ENCODE peak calls at places on chromosomes 2 and 18, in seven cellular contexts. M, C, S, F, H, A and N are unnamed samples.

GRCh38 chr2:15706986-15707632 is 115.4 kb downstream of the DDX1 start:
- DNase-seq in M (no peak), C (no peak), S (no peak), F (no peak), H (no peak), A (no peak), N (no peak)

GRCh38 chr2:47155091-47155876 is at the start of gene STPG4:
- DNase-seq in M (no peak), C (no peak), S (no peak), F (no peak), H (no peak), A (no peak), N (no peak)

GRCh38 chr18:31657823-31658669 is 26.3 kb downstream of the B4GALT6 start:
- DNase-seq in M (no peak), C (no peak), S (peak), F (peak), H (no peak), A (no peak), N (no peak)

GRCh38 chr2:9655441-9656269 is 24.9 kb upstream of the YWHAQ start:
- DNase-seq in M (no peak), C (no peak), S (no peak), F (peak), H (peak), A (no peak), N (no peak)

GRCh38 chr2:67954125-67954748 is 108.6 kb downstream of the C1D start:
- DNase-seq in M (no peak), C (no peak), S (no peak), F (no peak), H (no peak), A (no peak), N (no peak)

GRCh38 chr18:8703781-8704301 is 1.5 kb upstream of the MTCL1 start:
- DNase-seq in M (no peak), C (no peak), S (no peak), F (no peak), H (no peak), A (no peak), N (no peak)

GRCh38 chr2:157418215-157418614 is 25.7 kb downstream of the CYTIP start:
- DNase-seq in M (no peak), C (no peak), S (no peak), F (no peak), H (no peak), A (no peak), N (no peak)

GRCh38 chr2:147177449-147177848 is 667.4 kb upstream of the ACVR2A start:
- DNase-seq in M (no peak), C (no peak), S (no peak), F (no peak), H (peak), A (no peak), N (no peak)

GRCh38 chr2:127330753-127331152 is 36.8 kb upstream of the ERCC3 start:
- DNase-seq in M (no peak), C (no peak), S (no peak), F (no peak), H (no peak), A (no peak), N (no peak)

GRCh38 chr2:235445116-235445515 is 48.7 kb upstream of the AGAP1 start:
- DNase-seq in M (no peak), C (no peak), S (no peak), F (no peak), H (no peak), A (no peak), N (no peak)

GRCh38 chr2:66862871-66863650 is 428.1 kb downstream of the MEIS1 start:
- DNase-seq in M (no peak), C (no peak), S (no peak), F (peak), H (peak), A (no peak), N (no peak)

GRCh38 chr2:98560256-98560771 is 48.0 kb downstream of the COA5 start:
- DNase-seq in M (no peak), C (no peak), S (no peak), F (peak), H (peak), A (peak), N (no peak)

GRCh38 chr18:48942554-48943261 is 8.1 kb downstream of the SMAD7 start:
- DNase-seq in M (peak), C (peak), S (no peak), F (peak), H (peak), A (no peak), N (no peak)

GRCh38 chr2:233455006-233455405 is 100.7 kb downstream of the DGKD start:
- DNase-seq in M (no peak), C (no peak), S (no peak), F (no peak), H (no peak), A (peak), N (no peak)

GRCh38 chr2:205654878-205655601 is 27.3 kb upstream of the NRP2 start:
- DNase-seq in M (no peak), C (no peak), S (no peak), F (peak), H (peak), A (no peak), N (no peak)

GRCh38 chr2:151777487-151777886 is 43.2 kb upstream of the NEB start:
- DNase-seq in M (no peak), C (no peak), S (no peak), F (no peak), H (no peak), A (no peak), N (no peak)

GRCh38 chr18:69455120-69455519 is 54.4 kb downstream of the DOK6 start:
- DNase-seq in M (no peak), C (no peak), S (no peak), F (no peak), H (no peak), A (no peak), N (no peak)

GRCh38 chr2:225328192-225328591 is 71.3 kb upstream of the NYAP2 start:
- DNase-seq in M (no peak), C (no peak), S (no peak), F (peak), H (no peak), A (no peak), N (no peak)

GRCh38 chr18:80159713-80160636 is 50.9 kb downstream of the ADNP2 start:
- DNase-seq in M (no peak), C (no peak), S (no peak), F (no peak), H (peak), A (no peak), N (no peak)

GRCh38 chr2:10196948-10197717 is 74.6 kb downstream of the RRM2 start:
- DNase-seq in M (no peak), C (no peak), S (no peak), F (no peak), H (no peak), A (no peak), N (no peak)

GRCh38 chr2:192124576-192124975 is 70.2 kb downstream of the TMEFF2 start:
- DNase-seq in M (no peak), C (no peak), S (no peak), F (peak), H (no peak), A (no peak), N (no peak)

GRCh38 chr2:163319006-163319405 is 416.8 kb downstream of the FIGN start:
- DNase-seq in M (no peak), C (no peak), S (no peak), F (peak), H (peak), A (no peak), N (no peak)

GRCh38 chr2:56191617-56192016 is 7.8 kb downstream of the CCDC85A start:
- DNase-seq in M (peak), C (peak), S (no peak), F (peak), H (peak), A (no peak), N (no peak)

GRCh38 chr18:3985030-3985429 is 470.1 kb downstream of the DLGAP1 start:
- DNase-seq in M (no peak), C (no peak), S (no peak), F (peak), H (peak), A (no peak), N (no peak)

GRCh38 chr2:46487667-46488333 is 8.4 kb downstream of the TMEM247 start:
- DNase-seq in M (no peak), C (no peak), S (no peak), F (peak), H (peak), A (peak), N (no peak)

GRCh38 chr2:120132190-120132589 is 91.0 kb downstream of the TMEM185B start:
- DNase-seq in M (no peak), C (no peak), S (no peak), F (peak), H (peak), A (no peak), N (no peak)

GRCh38 chr2:239156516-239157265 is 244.1 kb downstream of the HDAC4 start:
- DNase-seq in M (no peak), C (no peak), S (no peak), F (no peak), H (no peak), A (peak), N (no peak)

GRCh38 chr2:239158641-239159475 is 242.0 kb downstream of the HDAC4 start:
- DNase-seq in M (no peak), C (no peak), S (no peak), F (no peak), H (no peak), A (peak), N (peak)

GRCh38 chr2:239159476-239159911 is 241.3 kb downstream of the HDAC4 start:
- DNase-seq in M (no peak), C (no peak), S (no peak), F (no peak), H (no peak), A (peak), N (no peak)

GRCh38 chr2:239157269-239157668 is 243.6 kb downstream of the HDAC4 start:
- DNase-seq in M (no peak), C (no peak), S (no peak), F (no peak), H (no peak), A (peak), N (no peak)

GRCh38 chr2:239157766-239158165 is 243.1 kb downstream of the HDAC4 start:
- DNase-seq in M (peak), C (peak), S (no peak), F (no peak), H (no peak), A (peak), N (no peak)
- TF ChIP-seq CTCF in M (no peak), C (no peak), S (no peak), F (no peak), H (no peak), A (no peak), N (no peak)

DNA sequence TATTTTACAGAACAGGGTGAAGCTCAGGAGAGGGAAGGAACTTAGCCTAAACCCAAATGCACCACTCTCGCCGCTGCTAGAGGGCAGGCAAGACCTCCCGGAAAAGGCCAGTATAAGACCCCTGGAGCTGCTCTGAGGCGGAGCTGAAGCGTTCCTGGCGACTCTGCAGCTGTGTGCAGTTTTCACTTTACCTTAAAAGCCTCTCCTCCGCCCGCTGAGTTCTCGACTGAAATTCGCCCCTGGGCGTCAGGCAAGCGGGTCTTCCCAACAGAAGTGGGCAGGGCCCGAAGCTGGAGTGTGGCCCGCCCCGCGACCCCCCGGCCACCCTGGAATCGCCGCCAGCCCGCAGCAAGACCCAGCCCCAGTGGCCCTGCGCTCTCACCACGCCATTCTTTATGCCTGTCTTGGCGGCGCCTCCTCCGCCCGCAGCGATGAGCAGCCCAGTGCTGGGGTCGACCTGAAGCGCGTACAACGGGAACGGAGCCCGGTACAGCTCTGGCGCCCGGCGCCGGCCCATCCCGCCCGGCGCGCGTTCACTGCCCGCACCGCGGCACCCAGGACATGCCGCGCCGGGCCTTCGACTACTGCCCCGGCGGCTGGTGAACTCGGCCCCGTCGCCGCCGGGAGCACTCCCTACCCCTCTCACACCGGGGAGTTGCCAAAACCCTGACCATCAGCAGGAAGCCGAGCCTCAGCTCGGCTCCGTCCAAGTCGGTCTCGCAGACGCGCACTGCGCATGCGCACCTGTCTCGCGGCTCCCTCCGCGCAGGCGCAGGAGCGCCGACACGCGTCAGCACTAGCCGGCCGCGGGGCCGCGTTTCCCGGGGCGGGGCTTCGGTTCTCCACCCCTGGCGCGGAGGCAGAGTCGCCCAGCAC is at the start of gene PREB:
- DNase-seq in M (peak), C (peak), S (peak), F (peak), H (peak), A (peak), N (peak)
- TF ChIP-seq CTCF in M (peak), C (no peak), S (no peak), F (peak), H (peak), A (peak), N (no peak)

GRCh38 chr2:166057363-166058169 is 70.3 kb downstream of the SCN1A start:
- DNase-seq in M (no peak), C (no peak), S (no peak), F (peak), H (peak), A (no peak), N (no peak)
- TF ChIP-seq CTCF in M (peak), C (peak), S (no peak), F (peak), H (peak), A (peak), N (peak)

DNA sequence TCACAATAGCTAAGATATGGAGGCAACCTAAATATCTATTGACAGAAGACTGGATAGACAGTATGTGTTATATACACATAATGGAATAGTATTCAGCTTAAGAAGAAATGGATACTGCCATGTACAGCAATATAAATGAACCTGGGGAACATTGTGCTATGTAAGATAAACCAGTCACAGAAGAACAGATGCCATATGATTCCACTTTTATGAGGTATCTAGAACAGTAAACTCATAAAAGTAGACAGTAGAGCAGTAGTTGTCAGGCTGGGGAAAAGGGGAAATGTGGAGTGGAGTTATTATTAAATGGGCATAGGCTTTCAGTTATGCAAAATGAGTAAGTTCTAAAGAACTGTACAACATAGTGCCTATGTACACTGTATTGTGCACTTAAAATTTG is 1055.7 kb upstream of the TMEFF2 start:
- DNase-seq in M (no peak), C (no peak), S (no peak), F (no peak), H (no peak), A (no peak), N (no peak)
- TF ChIP-seq CTCF in M (no peak), C (no peak), S (no peak), F (no peak), H (no peak), A (no peak), N (no peak)

GRCh38 chr2:181456660-181457120 is 496 bp upstream of the ITGA4 start:
- DNase-seq in M (no peak), C (peak), S (peak), F (no peak), H (no peak), A (peak), N (no peak)

GRCh38 chr2:181458881-181459280 is 1.7 kb downstream of the ITGA4 start:
- DNase-seq in M (no peak), C (no peak), S (no peak), F (no peak), H (no peak), A (no peak), N (no peak)

GRCh38 chr2:181457741-181458425 is 697 bp downstream of the ITGA4 start:
- DNase-seq in M (no peak), C (peak), S (peak), F (peak), H (peak), A (peak), N (no peak)

GRCh38 chr2:181454990-181455520 is 2.1 kb upstream of the ITGA4 start:
- DNase-seq in M (no peak), C (no peak), S (no peak), F (no peak), H (no peak), A (no peak), N (no peak)

DNA sequence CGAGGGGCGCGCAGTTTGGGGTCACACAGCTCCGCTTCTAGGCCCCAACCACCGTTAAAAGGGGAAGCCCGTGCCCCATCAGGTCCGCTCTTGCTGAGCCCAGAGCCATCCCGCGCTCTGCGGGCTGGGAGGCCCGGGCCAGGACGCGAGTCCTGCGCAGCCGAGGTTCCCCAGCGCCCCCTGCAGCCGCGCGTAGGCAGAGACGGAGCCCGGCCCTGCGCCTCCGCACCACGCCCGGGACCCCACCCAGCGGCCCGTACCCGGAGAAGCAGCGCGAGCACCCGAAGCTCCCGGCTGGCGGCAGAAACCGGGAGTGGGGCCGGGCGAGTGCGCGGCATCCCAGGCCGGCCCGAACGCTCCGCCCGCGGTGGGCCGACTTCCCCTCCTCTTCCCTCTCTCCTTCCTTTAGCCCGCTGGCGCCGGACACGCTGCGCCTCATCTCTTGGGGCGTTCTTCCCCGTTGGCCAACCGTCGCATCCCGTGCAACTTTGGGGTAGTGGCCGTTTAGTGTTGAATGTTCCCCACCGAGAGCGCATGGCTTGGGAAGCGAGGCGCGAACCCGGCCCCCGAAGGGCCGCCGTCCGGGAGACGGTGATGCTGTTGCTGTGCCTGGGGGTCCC is at the start of gene ITGA4:
- DNase-seq in M (no peak), C (peak), S (peak), F (peak), H (peak), A (peak), N (peak)
- TF ChIP-seq CTCF in M (no peak), C (peak), S (peak), F (peak), H (peak), A (peak), N (peak)

GRCh38 chr2:20422679-20423271 is 24.1 kb upstream of the RHOB start:
- DNase-seq in M (no peak), C (no peak), S (no peak), F (peak), H (peak), A (peak), N (no peak)
- TF ChIP-seq CTCF in M (peak), C (no peak), S (no peak), F (no peak), H (no peak), A (no peak), N (no peak)

GRCh38 chr2:63425079-63425416 is 163.2 kb downstream of the WDPCP start:
- DNase-seq in M (no peak), C (no peak), S (no peak), F (no peak), H (no peak), A (no peak), N (no peak)

GRCh38 chr2:63425606-63426005 is 162.7 kb downstream of the WDPCP start:
- DNase-seq in M (no peak), C (no peak), S (no peak), F (no peak), H (peak), A (no peak), N (no peak)

DNA sequence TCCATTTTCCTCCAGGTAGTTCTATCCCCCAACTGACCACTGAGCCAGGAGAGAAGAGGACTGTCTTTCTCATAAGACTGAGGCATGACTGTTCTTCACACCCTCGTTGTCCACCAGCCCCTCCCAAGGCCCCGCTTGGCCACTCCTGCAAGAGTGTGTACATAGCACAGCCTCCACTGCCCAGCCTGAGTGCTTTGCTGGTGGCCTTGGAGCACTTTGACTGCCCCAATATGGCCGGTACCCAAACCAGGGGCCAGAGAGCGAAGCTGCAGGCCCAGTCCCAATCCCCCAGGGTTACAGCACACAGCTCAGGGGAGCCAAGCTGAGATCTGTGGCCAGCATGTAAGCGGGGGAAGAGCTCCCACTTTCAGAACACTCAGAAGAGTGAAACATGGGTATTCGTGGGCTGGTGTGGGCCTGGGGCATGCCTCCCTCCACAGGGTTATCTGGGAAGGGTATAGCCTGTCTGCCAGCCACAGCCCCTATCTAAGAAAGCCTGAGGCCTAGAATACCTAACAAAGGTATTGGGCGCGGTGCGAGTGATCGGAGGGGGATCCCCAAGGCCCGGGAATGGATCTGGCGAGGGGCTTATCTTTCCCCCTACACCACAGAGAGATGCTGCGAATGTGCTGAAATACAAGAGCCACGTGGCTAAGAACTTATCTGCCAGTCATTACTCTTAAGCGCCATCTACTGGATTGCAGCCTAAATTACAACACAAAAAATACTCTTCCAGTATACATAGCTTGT is 163.8 kb downstream of the WDPCP start:
- DNase-seq in M (peak), C (no peak), S (no peak), F (peak), H (peak), A (no peak), N (no peak)
- TF ChIP-seq CTCF in M (peak), C (peak), S (no peak), F (peak), H (peak), A (no peak), N (peak)